ENCODE peak calls at places on chromosomes 11 and 22, in eight cellular contexts. S is uterus, T is kidney, U is IMR-90, Q is fibroblast of lung, O is transverse colon, K is prostate gland, F is colonic mucosa. P is an unnamed sample.

GRCh38 chr11:72222106-72222891 is 2.3 kb upstream of the INPPL1 start:
- DNase-seq in S (peak; percentile 19), T (no peak), U (no peak), Q (no peak), O (no peak), K (no peak), F (no peak), P (no peak)

GRCh38 chr11:102534261-102534872 is 3.8 kb upstream of the MMP7 start:
- DNase-seq in S (no peak), T (no peak), U (no peak), Q (no peak), O (no peak), K (no peak), F (no peak), P (no peak)

GRCh38 chr22:22573047-22573889 is 14.2 kb upstream of the PRAME start:
- DNase-seq in S (no peak), T (no peak), U (no peak), Q (no peak), O (no peak), K (no peak), F (no peak), P (no peak)

GRCh38 chr11:128180446-128181089 is 406.8 kb downstream of the ETS1 start:
- DNase-seq in S (no peak), T (no peak), U (peak; percentile 92), Q (peak; percentile 95), O (no peak), K (no peak), F (no peak), P (no peak)

GRCh38 chr11:35005156-35005780 is 88.8 kb downstream of the PDHX start:
- DNase-seq in S (no peak), T (no peak), U (no peak), Q (no peak), O (peak; percentile 45), K (peak; percentile 77), F (peak; percentile 68), P (no peak)

GRCh38 chr11:126083829-126084607 is 21.4 kb upstream of the CDON start:
- DNase-seq in S (no peak), T (no peak), U (no peak), Q (no peak), O (no peak), K (no peak), F (no peak), P (peak; percentile 13)

GRCh38 chr11:46743693-46744339 is 24.8 kb downstream of the F2 start:
- DNase-seq in S (no peak), T (no peak), U (peak; percentile 39), Q (no peak), O (no peak), K (no peak), F (no peak), P (no peak)

GRCh38 chr11:123233280-123233977 is 38.4 kb upstream of the CLMP start:
- DNase-seq in S (no peak), T (no peak), U (no peak), Q (no peak), O (no peak), K (no peak), F (no peak), P (no peak)

GRCh38 chr22:29393019-29393608 is 4.7 kb upstream of the AP1B1 start:
- DNase-seq in S (no peak), T (no peak), U (no peak), Q (no peak), O (no peak), K (no peak), F (no peak), P (no peak)

GRCh38 chr22:26169312-26170111 is at the start of gene SEZ6L:
- DNase-seq in S (no peak), T (no peak), U (no peak), Q (peak; percentile 7), O (no peak), K (no peak), F (no peak), P (no peak)

GRCh38 chr22:43144949-43145348 is 1.8 kb upstream of the MCAT start:
- DNase-seq in S (no peak), T (no peak), U (no peak), Q (no peak), O (no peak), K (peak; percentile 86), F (no peak), P (no peak)

GRCh38 chr11:131923309-131923708 is 552.9 kb downstream of the NTM start:
- DNase-seq in S (no peak), T (no peak), U (peak; percentile 28), Q (no peak), O (no peak), K (no peak), F (no peak), P (no peak)

GRCh38 chr22:28137036-28137435 is 218.0 kb upstream of the PITPNB start:
- DNase-seq in S (no peak), T (no peak), U (no peak), Q (no peak), O (no peak), K (no peak), F (no peak), P (no peak)

GRCh38 chr22:28143206-28143605 is 224.2 kb upstream of the PITPNB start:
- DNase-seq in S (no peak), T (no peak), U (no peak), Q (peak; percentile 49), O (no peak), K (no peak), F (no peak), P (no peak)

GRCh38 chr22:28142361-28142801 is 223.3 kb upstream of the PITPNB start:
- DNase-seq in S (peak; percentile 36), T (no peak), U (peak; percentile 85), Q (peak; percentile 96), O (no peak), K (peak; percentile 12), F (no peak), P (no peak)

GRCh38 chr22:28141614-28142013 is 222.6 kb upstream of the PITPNB start:
- DNase-seq in S (no peak), T (no peak), U (peak; percentile 77), Q (peak; percentile 92), O (no peak), K (no peak), F (no peak), P (no peak)

DNA sequence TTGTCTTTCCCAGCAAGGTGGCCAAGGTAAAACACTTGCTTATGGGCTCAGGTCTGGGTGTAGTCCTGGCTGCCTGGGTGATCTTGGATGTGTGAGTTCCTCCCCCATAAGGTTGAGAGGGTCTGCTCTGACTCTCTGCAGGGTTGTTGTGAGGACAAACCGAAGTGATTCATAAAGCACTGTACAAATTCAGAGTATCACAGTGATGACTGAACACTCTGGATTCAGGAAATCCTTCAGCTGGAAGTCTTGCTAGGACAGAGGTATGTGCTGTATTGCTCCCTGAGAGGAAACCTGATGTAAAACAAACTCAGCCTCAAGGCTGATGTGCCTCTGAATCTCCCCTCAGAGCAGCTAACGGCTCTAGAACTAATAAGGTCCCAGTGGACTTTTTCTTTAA is 220.9 kb upstream of the PITPNB start:
- DNase-seq in S (no peak), T (no peak), U (peak; percentile 93), Q (peak; percentile 97), O (no peak), K (no peak), F (no peak), P (no peak)
- H3K4me1 ChIP-seq in S (peaks cover 22% of the 10 kb centered on the region), T (no peaks in the 10 kb centered on the region), U (peaks cover 25% of the 10 kb centered on the region), Q (peaks cover 36% of the 10 kb centered on the region), O (no peaks in the 10 kb centered on the region), K (no peaks in the 10 kb centered on the region), F (no peaks in the 10 kb centered on the region), P (no peaks in the 10 kb centered on the region)

GRCh38 chr22:39924286-39924685 is 23.4 kb downstream of the GRAP2 start:
- DNase-seq in S (no peak), T (no peak), U (no peak), Q (no peak), O (no peak), K (no peak), F (no peak), P (no peak)

GRCh38 chr22:39926175-39927152 is 25.6 kb downstream of the GRAP2 start:
- DNase-seq in S (no peak), T (no peak), U (no peak), Q (no peak), O (peak; percentile 28), K (peak; percentile 17), F (peak; percentile 62), P (no peak)

GRCh38 chr22:39925273-39925672 is 24.4 kb downstream of the GRAP2 start:
- DNase-seq in S (no peak), T (no peak), U (no peak), Q (no peak), O (no peak), K (no peak), F (no peak), P (no peak)

GRCh38 chr22:39920134-39920743 is 19.4 kb downstream of the GRAP2 start:
- DNase-seq in S (no peak), T (no peak), U (no peak), Q (no peak), O (no peak), K (no peak), F (no peak), P (peak; percentile 40)

GRCh38 chr22:39923689-39924088 is 22.8 kb downstream of the GRAP2 start:
- DNase-seq in S (no peak), T (no peak), U (no peak), Q (no peak), O (no peak), K (no peak), F (no peak), P (no peak)
- H3K4me3 ChIP-seq in S (no peak overlapping the region), T (no peak overlapping the region), U (no peak overlapping the region), Q (no peak overlapping the region), O (no peak overlapping the region), K (no peak overlapping the region), F (no peak overlapping the region), P (no peak overlapping the region)

GRCh38 chr11:12771875-12772274 is 97.7 kb downstream of the TEAD1 start:
- DNase-seq in S (no peak), T (no peak), U (peak; percentile 76), Q (peak; percentile 60), O (no peak), K (no peak), F (no peak), P (no peak)
- H3K4me1 ChIP-seq in S (no peaks in the 10 kb centered on the region), T (peaks cover 9% of the 10 kb centered on the region), U (peaks cover 41% of the 10 kb centered on the region), Q (peaks cover 35% of the 10 kb centered on the region), O (peaks cover 12% of the 10 kb centered on the region), K (no peaks in the 10 kb centered on the region), F (no peaks in the 10 kb centered on the region), P (no peaks in the 10 kb centered on the region)

GRCh38 chr22:24791362-24791761 is 14.6 kb upstream of the SGSM1 start:
- DNase-seq in S (no peak), T (no peak), U (no peak), Q (no peak), O (no peak), K (no peak), F (no peak), P (no peak)

GRCh38 chr22:24796860-24797259 is 9.2 kb upstream of the SGSM1 start:
- DNase-seq in S (no peak), T (no peak), U (no peak), Q (no peak), O (no peak), K (no peak), F (no peak), P (no peak)

GRCh38 chr22:24801906-24802504 is 4.0 kb upstream of the SGSM1 start:
- DNase-seq in S (no peak), T (no peak), U (no peak), Q (no peak), O (no peak), K (no peak), F (no peak), P (no peak)

DNA sequence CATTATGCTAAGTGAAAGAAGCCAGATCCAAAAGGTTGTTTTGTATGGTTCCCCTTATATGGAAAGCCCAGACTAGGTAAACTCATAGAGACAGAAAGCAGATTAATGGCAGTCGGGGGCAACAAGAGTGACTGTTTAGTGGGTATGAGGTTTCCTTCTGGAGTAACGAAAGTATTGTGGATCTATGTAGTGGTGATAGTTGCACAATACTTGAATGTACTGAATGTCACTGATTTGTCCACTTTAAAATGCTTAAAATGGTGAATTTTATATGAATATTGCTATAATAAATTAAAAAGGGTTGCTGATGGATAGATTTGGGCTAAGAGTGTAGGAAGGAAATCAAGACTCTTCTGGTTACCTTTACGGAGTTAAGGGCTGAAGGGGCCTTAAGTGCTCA is 10.0 kb upstream of the SGSM1 start:
- DNase-seq in S (no peak), T (no peak), U (no peak), Q (no peak), O (no peak), K (no peak), F (no peak), P (no peak)
- H3K4me3 ChIP-seq in S (no peak overlapping the region), T (no peak overlapping the region), U (no peak overlapping the region), Q (no peak overlapping the region), O (no peak overlapping the region), K (no peak overlapping the region), F (no peak overlapping the region), P (no peak overlapping the region)